ENCODE peak calls at places on chromosomes 6 and 20, in five cellular contexts. E, T, W, V and C are unnamed samples.

GRCh38 chr6:108169801-108170606 is 4.2 kb downstream of the NR2E1 start:
- DNase-seq in E (no peak), T (no peak), W (peak; percentile 69), V (no peak), C (no peak)

GRCh38 chr6:145508107-145508506 is 227.2 kb downstream of the EPM2A start:
- DNase-seq in E (no peak), T (no peak), W (peak; percentile 75), V (no peak), C (no peak)

GRCh38 chr6:3294921-3295871 is 36.4 kb downstream of the PSMG4 start:
- DNase-seq in E (no peak), T (peak; percentile 39), W (peak; percentile 48), V (no peak), C (peak; percentile 50)

GRCh38 chr20:63108247-63108646 is 101.5 kb upstream of the BHLHE23 start:
- DNase-seq in E (no peak), T (no peak), W (no peak), V (no peak), C (no peak)

GRCh38 chr6:100353276-100354015 is 111.3 kb downstream of the SIM1 start:
- DNase-seq in E (no peak), T (no peak), W (no peak), V (no peak), C (no peak)

GRCh38 chr20:16295534-16295933 is 277.7 kb downstream of the KIF16B start:
- DNase-seq in E (no peak), T (no peak), W (no peak), V (no peak), C (no peak)

GRCh38 chr6:147479857-147480256 is 28.6 kb upstream of the SAMD5 start:
- DNase-seq in E (no peak), T (no peak), W (no peak), V (no peak), C (no peak)

GRCh38 chr6:12137480-12137879 is 125.4 kb downstream of the HIVEP1 start:
- DNase-seq in E (no peak), T (no peak), W (no peak), V (no peak), C (peak; percentile 81)

GRCh38 chr6:97186416-97186999 is 96.5 kb downstream of the MMS22L start:
- DNase-seq in E (peak; percentile 42), T (no peak), W (peak; percentile 78), V (peak; percentile 38), C (no peak)

GRCh38 chr6:106223300-106223930 is 102.1 kb downstream of the ATG5 start:
- DNase-seq in E (peak; percentile 72), T (peak; percentile 70), W (peak; percentile 82), V (peak; percentile 32), C (no peak)

GRCh38 chr20:64107736-64108457 is 532 bp upstream of the NPBWR2 start:
- DNase-seq in E (no peak), T (no peak), W (peak; percentile 0), V (no peak), C (peak; percentile 45)

GRCh38 chr20:1275919-1276318 is 9.8 kb downstream of the SNPH start:
- DNase-seq in E (no peak), T (no peak), W (no peak), V (no peak), C (no peak)

GRCh38 chr20:44089987-44090674 is 96.9 kb downstream of the JPH2 start:
- DNase-seq in E (peak; percentile 61), T (no peak), W (no peak), V (no peak), C (peak; percentile 35)

GRCh38 chr6:100289285-100289684 is 175.4 kb downstream of the SIM1 start:
- DNase-seq in E (no peak), T (no peak), W (no peak), V (no peak), C (no peak)

GRCh38 chr6:21186479-21187055 is 407.0 kb upstream of the SOX4 start:
- DNase-seq in E (no peak), T (no peak), W (no peak), V (no peak), C (no peak)

GRCh38 chr6:46734867-46735719 is at the start of gene PLA2G7:
- DNase-seq in E (no peak), T (no peak), W (peak; percentile 78), V (no peak), C (peak; percentile 63)

GRCh38 chr6:41321183-41321582 is 14.2 kb upstream of the NCR2 start:
- DNase-seq in E (no peak), T (no peak), W (no peak), V (no peak), C (no peak)

GRCh38 chr6:14743465-14744211 is 502.2 kb upstream of the JARID2 start:
- DNase-seq in E (peak; percentile 94), T (peak; percentile 89), W (no peak), V (peak; percentile 74), C (peak; percentile 78)

GRCh38 chr6:46130665-46131064 is 876 bp downstream of the ENPP4 start:
- DNase-seq in E (no peak), T (no peak), W (no peak), V (no peak), C (no peak)

GRCh38 chr6:3045777-3046176 is 22.5 kb upstream of the RIPK1 start:
- DNase-seq in E (no peak), T (no peak), W (no peak), V (no peak), C (no peak)

GRCh38 chr6:21741221-21742109 is 147.9 kb downstream of the SOX4 start:
- DNase-seq in E (no peak), T (no peak), W (peak; percentile 82), V (no peak), C (no peak)

GRCh38 chr6:80182291-80182690 is 75.8 kb downstream of the BCKDHB start:
- DNase-seq in E (no peak), T (no peak), W (no peak), V (no peak), C (no peak)

GRCh38 chr20:58585753-58586540 is 65.1 kb upstream of the STX16 start:
- DNase-seq in E (no peak), T (no peak), W (no peak), V (no peak), C (peak; percentile 20)

GRCh38 chr6:137680678-137681346 is 186.2 kb upstream of the TNFAIP3 start:
- DNase-seq in E (no peak), T (no peak), W (no peak), V (no peak), C (no peak)

GRCh38 chr20:32664352-32665159 is 9.2 kb downstream of the C20orf203 start:
- DNase-seq in E (no peak), T (no peak), W (no peak), V (no peak), C (no peak)

GRCh38 chr6:710601-711571 is 17.9 kb upstream of the EXOC2 start:
- DNase-seq in E (no peak), T (peak; percentile 71), W (peak; percentile 68), V (no peak), C (peak; percentile 81)

GRCh38 chr6:39347201-39347600 is 24.7 kb upstream of the KCNK16 start:
- DNase-seq in E (no peak), T (no peak), W (no peak), V (no peak), C (no peak)

GRCh38 chr6:39350723-39351505 is 28.4 kb upstream of the KCNK16 start:
- DNase-seq in E (no peak), T (no peak), W (no peak), V (no peak), C (no peak)

GRCh38 chr6:39348740-39349139 is 26.2 kb upstream of the KCNK16 start:
- DNase-seq in E (no peak), T (no peak), W (no peak), V (no peak), C (no peak)

GRCh38 chr6:39344821-39345280 is 22.3 kb upstream of the KCNK16 start:
- DNase-seq in E (peak; percentile 3), T (no peak), W (peak; percentile 66), V (no peak), C (no peak)

DNA sequence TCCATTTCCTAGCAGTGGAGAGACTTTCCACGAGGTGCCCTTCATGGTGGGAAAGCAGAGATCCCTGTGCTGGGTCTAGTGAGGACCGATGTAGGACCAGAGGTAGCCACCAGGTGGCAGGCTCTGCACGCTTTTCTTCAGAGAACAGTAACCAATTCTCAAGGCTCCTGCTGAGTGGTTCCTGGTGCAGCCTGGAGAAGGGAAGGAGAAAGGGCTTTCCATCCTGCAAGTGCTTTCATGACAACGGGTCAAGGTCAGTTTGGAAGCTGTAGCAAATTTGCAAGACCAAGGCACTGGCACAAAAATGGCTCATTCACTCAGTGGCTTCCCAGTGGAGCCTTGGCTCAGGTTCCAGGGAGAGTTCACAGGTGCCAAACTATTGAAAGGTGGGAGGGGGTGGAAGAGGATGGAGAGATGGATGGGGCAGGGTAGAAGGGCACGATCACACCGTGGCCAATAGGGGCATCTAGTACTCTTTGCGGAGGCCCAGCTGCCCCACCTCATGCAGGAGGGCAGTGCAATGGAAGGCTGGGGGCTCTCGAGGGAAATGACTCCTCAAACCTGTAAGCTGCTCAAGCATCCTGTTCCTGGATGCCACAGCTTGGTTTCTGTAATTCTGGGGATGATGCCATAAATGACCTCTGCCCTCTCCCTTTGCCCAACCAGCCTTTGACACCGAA is 25.5 kb upstream of the KCNK16 start:
- DNase-seq in E (peak; percentile 24), T (no peak), W (peak; percentile 90), V (peak; percentile 51), C (no peak)
- TF ChIP-seq POLR2AphosphoS5 in E (no peak), T (no peak), W (no peak), V (no peak), C (no peak)

DNA sequence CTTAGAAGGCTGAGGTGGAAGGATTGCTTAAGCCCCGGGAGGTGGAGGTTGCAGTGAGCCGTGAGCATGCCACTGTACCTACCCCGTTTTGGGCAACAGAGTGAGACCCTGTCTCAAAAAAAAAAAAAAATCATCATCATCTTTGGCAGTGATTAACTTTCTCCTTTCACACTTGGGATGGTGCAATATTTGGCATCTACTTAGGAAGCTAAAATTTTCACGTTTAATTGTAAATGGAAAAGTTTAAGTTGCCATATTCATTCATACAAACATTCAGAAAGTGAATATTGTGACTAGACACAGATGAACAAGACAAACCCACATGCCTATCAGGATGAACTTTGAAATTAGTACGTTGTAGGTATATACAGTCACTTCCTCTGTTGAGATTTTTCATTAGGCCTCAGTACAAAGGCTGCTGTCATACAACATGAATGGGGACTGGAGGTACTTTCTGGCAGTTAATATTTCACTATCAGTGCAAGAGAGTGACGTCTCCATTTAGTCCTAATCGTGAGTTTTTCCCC is 10.3 kb downstream of the TOP1 start:
- DNase-seq in E (no peak), T (no peak), W (no peak), V (no peak), C (no peak)
- H3K27ac ChIP-seq in E (no peak overlapping the region), T (no peak overlapping the region), W (no peak overlapping the region), V (no peak overlapping the region), C (no peak overlapping the region)

GRCh38 chr6:27592481-27593199 is 119.7 kb upstream of the ZNF184 start:
- DNase-seq in E (no peak), T (no peak), W (peak; percentile 85), V (peak; percentile 98), C (no peak)
- H3K4me3 ChIP-seq in E (no peak overlapping the region), T (no peak overlapping the region), W (peak overlapping the region; percentile 89), V (peak overlapping the region; percentile 74), C (no peak overlapping the region)

GRCh38 chr20:31568041-31568731 is 36.9 kb upstream of the ID1 start:
- DNase-seq in E (no peak), T (no peak), W (no peak), V (no peak), C (no peak)
- TF ChIP-seq POLR2AphosphoS5 in E (no peak), T (no peak), W (no peak), V (no peak), C (no peak)